ENCODE peak calls at places on chromosomes 5 and 9, in seven cellular contexts. One of them, this sample, is unnamed.

GRCh38 chr5:94223231-94223630 is 395.2 kb downstream of the KIAA0825 start:
- DNase-seq in activated CD8-positive, alpha-beta T cell treated with anti-CD3 and anti-CD28 coated beads for 36 hours: no peak
- DNase-seq in BE2C: no peak
- DNase-seq in cardiac muscle cell: no peak
- DNase-seq in fibroblast of pulmonary artery: no peak
- DNase-seq in cardiac fibroblast: no peak
- DNase-seq in spleen: no peak
- DNase-seq in this sample: no peak

GRCh38 chr5:115869256-115869655 is 27.5 kb downstream of the AP3S1 start:
- DNase-seq in cardiac fibroblast: no peak
- DNase-seq in fibroblast of pulmonary artery: no peak
- DNase-seq in BE2C: no peak
- DNase-seq in spleen: no peak
- DNase-seq in cardiac muscle cell: no peak
- DNase-seq in activated CD8-positive, alpha-beta T cell treated with anti-CD3 and anti-CD28 coated beads for 36 hours: no peak
- DNase-seq in this sample: no peak

GRCh38 chr5:89989831-89990230 is 419.7 kb downstream of the CETN3 start:
- DNase-seq in cardiac fibroblast: peak
- DNase-seq in fibroblast of pulmonary artery: peak
- DNase-seq in cardiac muscle cell: no peak
- DNase-seq in activated CD8-positive, alpha-beta T cell treated with anti-CD3 and anti-CD28 coated beads for 36 hours: no peak
- DNase-seq in spleen: no peak
- DNase-seq in BE2C: no peak
- DNase-seq in this sample: no peak

GRCh38 chr9:34646211-34647083 is at the start of gene GALT:
- DNase-seq in spleen: peak
- DNase-seq in activated CD8-positive, alpha-beta T cell treated with anti-CD3 and anti-CD28 coated beads for 36 hours: peak
- DNase-seq in fibroblast of pulmonary artery: peak
- DNase-seq in cardiac fibroblast: peak
- DNase-seq in BE2C: peak
- DNase-seq in cardiac muscle cell: peak
- DNase-seq in this sample: peak

GRCh38 chr5:37571974-37572373 is 192.9 kb downstream of the WDR70 start:
- DNase-seq in BE2C: no peak
- DNase-seq in activated CD8-positive, alpha-beta T cell treated with anti-CD3 and anti-CD28 coated beads for 36 hours: no peak
- DNase-seq in cardiac fibroblast: no peak
- DNase-seq in cardiac muscle cell: no peak
- DNase-seq in fibroblast of pulmonary artery: no peak
- DNase-seq in spleen: no peak
- DNase-seq in this sample: no peak

GRCh38 chr5:132812949-132813598 is at the start of gene SOWAHA:
- DNase-seq in cardiac muscle cell: peak
- DNase-seq in fibroblast of pulmonary artery: no peak
- DNase-seq in activated CD8-positive, alpha-beta T cell treated with anti-CD3 and anti-CD28 coated beads for 36 hours: peak
- DNase-seq in spleen: no peak
- DNase-seq in cardiac fibroblast: peak
- DNase-seq in BE2C: peak
- DNase-seq in this sample: peak

GRCh38 chr5:54360925-54361662 is 50.7 kb upstream of the ARL15 start:
- DNase-seq in activated CD8-positive, alpha-beta T cell treated with anti-CD3 and anti-CD28 coated beads for 36 hours: no peak
- DNase-seq in cardiac fibroblast: peak
- DNase-seq in fibroblast of pulmonary artery: no peak
- DNase-seq in spleen: no peak
- DNase-seq in BE2C: no peak
- DNase-seq in cardiac muscle cell: no peak
- DNase-seq in this sample: no peak

GRCh38 chr9:135925496-135926133 is 18.3 kb upstream of the CAMSAP1 start:
- DNase-seq in fibroblast of pulmonary artery: no peak
- DNase-seq in cardiac muscle cell: no peak
- DNase-seq in BE2C: no peak
- DNase-seq in cardiac fibroblast: peak
- DNase-seq in activated CD8-positive, alpha-beta T cell treated with anti-CD3 and anti-CD28 coated beads for 36 hours: peak
- DNase-seq in spleen: no peak
- DNase-seq in this sample: peak

GRCh38 chr5:171342362-171343111 is 33.5 kb downstream of the TLX3 start:
- DNase-seq in cardiac muscle cell: peak
- DNase-seq in fibroblast of pulmonary artery: peak
- DNase-seq in cardiac fibroblast: peak
- DNase-seq in BE2C: peak
- DNase-seq in activated CD8-positive, alpha-beta T cell treated with anti-CD3 and anti-CD28 coated beads for 36 hours: peak
- DNase-seq in spleen: peak
- DNase-seq in this sample: peak

GRCh38 chr5:168579987-168580508 is 880 bp upstream of the PANK3 start:
- DNase-seq in spleen: no peak
- DNase-seq in activated CD8-positive, alpha-beta T cell treated with anti-CD3 and anti-CD28 coated beads for 36 hours: no peak
- DNase-seq in fibroblast of pulmonary artery: no peak
- DNase-seq in cardiac muscle cell: no peak
- DNase-seq in cardiac fibroblast: no peak
- DNase-seq in BE2C: no peak
- DNase-seq in this sample: no peak

DNA sequence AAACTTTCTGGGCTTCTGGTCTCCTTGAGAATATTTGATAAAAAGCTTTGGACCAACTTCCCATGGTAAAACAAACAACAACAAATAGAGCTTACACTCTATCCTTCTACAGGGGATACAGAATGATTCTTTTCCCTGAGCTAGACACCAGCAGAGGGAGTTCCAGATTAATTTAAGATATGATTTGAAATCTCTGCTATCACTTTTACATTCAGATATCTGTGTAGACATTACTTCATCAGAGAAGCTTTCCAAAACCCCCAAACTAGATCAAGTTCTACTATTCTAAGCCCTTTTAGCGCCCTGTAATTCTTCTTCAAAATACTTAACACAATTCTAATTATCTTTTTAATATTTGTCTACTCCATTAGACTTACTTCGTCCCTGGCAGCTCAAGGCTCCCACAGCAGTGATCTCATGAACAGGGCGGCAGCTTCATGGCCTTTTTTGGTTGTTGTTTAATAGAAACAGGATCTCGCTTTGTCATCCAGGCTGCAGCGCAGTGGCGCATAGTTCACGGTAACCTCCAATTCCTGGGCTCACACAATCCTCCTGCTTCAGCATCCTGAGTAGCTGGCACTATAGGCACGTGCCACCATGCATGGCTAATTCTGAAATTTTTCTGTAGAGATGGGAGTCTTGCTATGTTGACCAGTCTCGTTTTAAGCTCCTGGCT is 938 bp upstream of the GALNT12 start:
- DNase-seq in cardiac fibroblast: peak
- DNase-seq in BE2C: no peak
- DNase-seq in spleen: no peak
- DNase-seq in activated CD8-positive, alpha-beta T cell treated with anti-CD3 and anti-CD28 coated beads for 36 hours: no peak
- DNase-seq in cardiac muscle cell: no peak
- DNase-seq in fibroblast of pulmonary artery: no peak
- DNase-seq in this sample: no peak
- TF ChIP-seq CTCF in cardiac fibroblast: peak
- TF ChIP-seq CTCF in BE2C: no peak
- TF ChIP-seq CTCF in spleen: no peak
- TF ChIP-seq CTCF in activated CD8-positive, alpha-beta T cell treated with anti-CD3 and anti-CD28 coated beads for 36 hours: no peak
- TF ChIP-seq CTCF in cardiac muscle cell: no peak
- TF ChIP-seq CTCF in fibroblast of pulmonary artery: peak
- TF ChIP-seq CTCF in this sample: no peak

DNA sequence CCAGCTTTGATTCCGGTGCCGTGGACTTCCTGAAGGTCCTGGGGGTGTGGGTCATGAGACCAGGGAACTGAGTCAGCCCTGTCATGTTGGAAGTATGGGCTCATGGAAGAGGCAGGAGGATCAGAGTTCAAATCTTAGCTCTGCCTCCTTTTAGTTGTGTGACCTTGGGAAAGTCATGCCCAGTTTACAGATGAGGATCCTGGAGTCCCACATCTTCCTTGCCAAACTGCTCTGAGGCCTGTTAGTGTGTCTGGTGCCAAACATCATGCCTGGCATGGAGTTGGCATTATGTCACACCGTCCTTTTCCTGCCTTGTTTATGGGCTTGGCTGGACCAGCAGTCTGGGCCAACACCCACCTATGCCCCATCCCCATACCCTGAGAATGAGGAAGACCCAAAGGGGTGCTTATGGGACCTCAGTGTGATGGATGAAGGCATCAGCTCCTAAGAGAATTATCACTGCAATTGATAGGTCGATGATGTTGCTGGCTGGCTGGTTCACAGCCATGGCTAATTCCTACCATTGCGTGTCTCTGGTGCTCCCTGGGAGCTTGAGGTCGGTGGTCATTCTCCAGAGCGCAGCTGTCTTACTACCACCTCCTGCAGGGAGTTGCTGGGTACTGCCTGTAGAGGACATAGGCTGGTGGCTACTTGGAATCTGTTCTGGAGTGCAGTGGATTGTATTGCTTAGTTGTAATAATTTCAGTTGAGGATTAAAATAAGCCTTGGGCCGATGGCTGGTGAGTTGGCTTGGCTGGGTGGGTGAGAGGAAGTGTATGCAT is 140.5 kb upstream of the PITX1 start:
- DNase-seq in cardiac fibroblast: peak
- DNase-seq in BE2C: no peak
- DNase-seq in cardiac muscle cell: no peak
- DNase-seq in activated CD8-positive, alpha-beta T cell treated with anti-CD3 and anti-CD28 coated beads for 36 hours: no peak
- DNase-seq in spleen: no peak
- DNase-seq in fibroblast of pulmonary artery: no peak
- DNase-seq in this sample: no peak
- TF ChIP-seq CTCF in cardiac fibroblast: peak
- TF ChIP-seq CTCF in BE2C: peak
- TF ChIP-seq CTCF in cardiac muscle cell: no peak
- TF ChIP-seq CTCF in activated CD8-positive, alpha-beta T cell treated with anti-CD3 and anti-CD28 coated beads for 36 hours: no peak
- TF ChIP-seq CTCF in spleen: no peak
- TF ChIP-seq CTCF in fibroblast of pulmonary artery: no peak
- TF ChIP-seq CTCF in this sample: peak

GRCh38 chr9:129648764-129649115 is 6.8 kb upstream of the ASB6 start:
- DNase-seq in BE2C: no peak
- DNase-seq in spleen: no peak
- DNase-seq in activated CD8-positive, alpha-beta T cell treated with anti-CD3 and anti-CD28 coated beads for 36 hours: no peak
- DNase-seq in fibroblast of pulmonary artery: no peak
- DNase-seq in cardiac fibroblast: no peak
- DNase-seq in cardiac muscle cell: no peak
- DNase-seq in this sample: no peak
- TF ChIP-seq CTCF in BE2C: no peak
- TF ChIP-seq CTCF in spleen: no peak
- TF ChIP-seq CTCF in activated CD8-positive, alpha-beta T cell treated with anti-CD3 and anti-CD28 coated beads for 36 hours: no peak
- TF ChIP-seq CTCF in fibroblast of pulmonary artery: no peak
- TF ChIP-seq CTCF in cardiac fibroblast: no peak
- TF ChIP-seq CTCF in cardiac muscle cell: no peak
- TF ChIP-seq CTCF in this sample: no peak

GRCh38 chr9:124342946-124343485 is 72.2 kb downstream of the PSMB7 start:
- DNase-seq in cardiac fibroblast: peak
- DNase-seq in BE2C: peak
- DNase-seq in cardiac muscle cell: no peak
- DNase-seq in fibroblast of pulmonary artery: peak
- DNase-seq in spleen: peak
- DNase-seq in activated CD8-positive, alpha-beta T cell treated with anti-CD3 and anti-CD28 coated beads for 36 hours: no peak
- DNase-seq in this sample: no peak
- TF ChIP-seq CTCF in cardiac fibroblast: no peak
- TF ChIP-seq CTCF in BE2C: no peak
- TF ChIP-seq CTCF in cardiac muscle cell: no peak
- TF ChIP-seq CTCF in fibroblast of pulmonary artery: no peak
- TF ChIP-seq CTCF in spleen: no peak
- TF ChIP-seq CTCF in activated CD8-positive, alpha-beta T cell treated with anti-CD3 and anti-CD28 coated beads for 36 hours: no peak
- TF ChIP-seq CTCF in this sample: no peak

GRCh38 chr9:111970827-111971226 is 74.2 kb downstream of the UGCG start:
- DNase-seq in cardiac muscle cell: no peak
- DNase-seq in BE2C: no peak
- DNase-seq in spleen: no peak
- DNase-seq in activated CD8-positive, alpha-beta T cell treated with anti-CD3 and anti-CD28 coated beads for 36 hours: no peak
- DNase-seq in fibroblast of pulmonary artery: no peak
- DNase-seq in cardiac fibroblast: no peak
- DNase-seq in this sample: no peak
- TF ChIP-seq CTCF in cardiac muscle cell: no peak
- TF ChIP-seq CTCF in BE2C: no peak
- TF ChIP-seq CTCF in spleen: no peak
- TF ChIP-seq CTCF in activated CD8-positive, alpha-beta T cell treated with anti-CD3 and anti-CD28 coated beads for 36 hours: no peak
- TF ChIP-seq CTCF in fibroblast of pulmonary artery: no peak
- TF ChIP-seq CTCF in cardiac fibroblast: no peak
- TF ChIP-seq CTCF in this sample: no peak

GRCh38 chr5:145449794-145450193 is 385.3 kb downstream of the PRELID2 start:
- DNase-seq in cardiac fibroblast: no peak
- DNase-seq in spleen: no peak
- DNase-seq in fibroblast of pulmonary artery: no peak
- DNase-seq in activated CD8-positive, alpha-beta T cell treated with anti-CD3 and anti-CD28 coated beads for 36 hours: no peak
- DNase-seq in cardiac muscle cell: no peak
- DNase-seq in BE2C: no peak
- DNase-seq in this sample: no peak
- TF ChIP-seq CTCF in cardiac fibroblast: no peak
- TF ChIP-seq CTCF in spleen: no peak
- TF ChIP-seq CTCF in fibroblast of pulmonary artery: no peak
- TF ChIP-seq CTCF in activated CD8-positive, alpha-beta T cell treated with anti-CD3 and anti-CD28 coated beads for 36 hours: no peak
- TF ChIP-seq CTCF in cardiac muscle cell: no peak
- TF ChIP-seq CTCF in BE2C: no peak
- TF ChIP-seq CTCF in this sample: no peak

GRCh38 chr5:57538341-57538955 is 55.8 kb upstream of the ACTBL2 start:
- DNase-seq in spleen: no peak
- DNase-seq in BE2C: no peak
- DNase-seq in cardiac fibroblast: peak
- DNase-seq in activated CD8-positive, alpha-beta T cell treated with anti-CD3 and anti-CD28 coated beads for 36 hours: no peak
- DNase-seq in cardiac muscle cell: no peak
- DNase-seq in fibroblast of pulmonary artery: peak
- DNase-seq in this sample: no peak

GRCh38 chr5:57537831-57538230 is 55.2 kb upstream of the ACTBL2 start:
- DNase-seq in BE2C: no peak
- DNase-seq in activated CD8-positive, alpha-beta T cell treated with anti-CD3 and anti-CD28 coated beads for 36 hours: no peak
- DNase-seq in cardiac fibroblast: no peak
- DNase-seq in spleen: no peak
- DNase-seq in cardiac muscle cell: no peak
- DNase-seq in fibroblast of pulmonary artery: no peak
- DNase-seq in this sample: no peak

GRCh38 chr5:57539281-57539701 is 56.7 kb upstream of the ACTBL2 start:
- DNase-seq in activated CD8-positive, alpha-beta T cell treated with anti-CD3 and anti-CD28 coated beads for 36 hours: no peak
- DNase-seq in fibroblast of pulmonary artery: no peak
- DNase-seq in spleen: no peak
- DNase-seq in BE2C: no peak
- DNase-seq in cardiac fibroblast: peak
- DNase-seq in cardiac muscle cell: no peak
- DNase-seq in this sample: no peak
- TF ChIP-seq CTCF in activated CD8-positive, alpha-beta T cell treated with anti-CD3 and anti-CD28 coated beads for 36 hours: no peak
- TF ChIP-seq CTCF in fibroblast of pulmonary artery: no peak
- TF ChIP-seq CTCF in spleen: no peak
- TF ChIP-seq CTCF in BE2C: no peak
- TF ChIP-seq CTCF in cardiac fibroblast: no peak
- TF ChIP-seq CTCF in cardiac muscle cell: no peak
- TF ChIP-seq CTCF in this sample: no peak

DNA sequence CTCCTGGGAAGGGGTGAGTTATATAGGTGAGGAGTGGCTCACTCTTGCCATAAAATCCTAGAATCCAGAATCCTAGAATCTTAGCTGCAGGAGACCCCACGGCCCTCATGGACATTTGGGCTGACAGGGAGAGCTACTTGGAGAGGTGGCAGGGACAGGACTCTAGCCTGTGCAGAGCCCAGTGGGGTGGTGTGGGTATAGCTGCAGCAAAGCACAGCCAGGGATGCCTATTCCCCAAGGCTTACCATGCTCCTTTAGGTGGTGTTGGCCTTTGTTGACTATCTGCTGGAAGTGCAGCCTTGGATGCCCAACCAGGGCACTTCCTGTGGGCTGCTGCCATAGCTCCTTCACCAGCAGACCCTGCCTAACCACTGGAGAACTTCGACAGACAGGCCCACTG is 70.0 kb upstream of the PTPN3 start:
- DNase-seq in activated CD8-positive, alpha-beta T cell treated with anti-CD3 and anti-CD28 coated beads for 36 hours: no peak
- DNase-seq in cardiac muscle cell: no peak
- DNase-seq in spleen: no peak
- DNase-seq in BE2C: no peak
- DNase-seq in cardiac fibroblast: no peak
- DNase-seq in fibroblast of pulmonary artery: no peak
- DNase-seq in this sample: no peak
- TF ChIP-seq CTCF in activated CD8-positive, alpha-beta T cell treated with anti-CD3 and anti-CD28 coated beads for 36 hours: no peak
- TF ChIP-seq CTCF in cardiac muscle cell: no peak
- TF ChIP-seq CTCF in spleen: no peak
- TF ChIP-seq CTCF in BE2C: no peak
- TF ChIP-seq CTCF in cardiac fibroblast: no peak
- TF ChIP-seq CTCF in fibroblast of pulmonary artery: no peak
- TF ChIP-seq CTCF in this sample: no peak

This sample was measured in GM13977.